ENCODE peak calls at places on chromosomes 6 and 20, in four cellular contexts. Y, K, I and H are unnamed samples. For H3K4me1, the result is how much of the 10 kb centered on the place peaks cover.

GRCh38 chr6:166474721-166475565 is 92.2 kb upstream of the MPC1 start:
- DNase-seq in I (no peak), Y (no peak), K (no peak), H (no peak)

GRCh38 chr6:15663057-15663638 is 320 bp upstream of the DTNBP1 start:
- DNase-seq in I (no peak), K (no peak), Y (no peak), H (peak)

GRCh38 chr6:28673800-28674671 is 148.4 kb downstream of the GPX5 start:
- DNase-seq in K (no peak), I (no peak), Y (no peak), H (no peak)

GRCh38 chr6:39063520-39063919 is 14.9 kb downstream of the GLP1R start:
- DNase-seq in I (no peak), Y (no peak), K (no peak), H (no peak)

GRCh38 chr6:131116755-131117360 is 18.4 kb upstream of the AKAP7 start:
- DNase-seq in I (no peak), K (no peak), Y (no peak), H (no peak)

GRCh38 chr6:159086033-159086618 is 41.3 kb upstream of the TAGAP start:
- DNase-seq in I (no peak), K (no peak), Y (no peak), H (no peak)

GRCh38 chr20:41234546-41234945 is 83.0 kb downstream of the ZHX3 start:
- DNase-seq in I (no peak), K (no peak), Y (no peak), H (no peak)

GRCh38 chr6:169857343-169858292 is 106.2 kb downstream of the ERMARD start:
- DNase-seq in I (no peak), K (no peak), Y (peak), H (no peak)

GRCh38 chr6:126905917-126906316 is 212.6 kb upstream of the RSPO3 start:
- DNase-seq in Y (no peak), I (no peak), K (no peak), H (no peak)

GRCh38 chr20:49323622-49324238 is 45.9 kb upstream of the ZNFX1 start:
- DNase-seq in Y (no peak), I (no peak), K (no peak), H (peak)

GRCh38 chr20:17898548-17898994 is 70.0 kb downstream of the SNX5 start:
- DNase-seq in Y (peak), I (peak), K (peak), H (peak)

GRCh38 chr20:62210496-62210855 is 9.6 kb downstream of the HRH3 start:
- DNase-seq in Y (no peak), I (no peak), K (no peak), H (no peak)

GRCh38 chr6:137845460-137845859 is 21.6 kb upstream of the TNFAIP3 start:
- DNase-seq in Y (no peak), I (no peak), K (no peak), H (no peak)

GRCh38 chr6:11750682-11751081 is 27.9 kb downstream of the ADTRP start:
- DNase-seq in K (no peak), Y (no peak), I (no peak), H (no peak)

GRCh38 chr20:49687595-49688567 is 25.8 kb downstream of the B4GALT5 start:
- DNase-seq in I (no peak), Y (no peak), K (no peak), H (no peak)

GRCh38 chr6:152750694-152751093 is at the start of gene VIP:
- DNase-seq in Y (no peak), I (no peak), K (no peak), H (no peak)

DNA sequence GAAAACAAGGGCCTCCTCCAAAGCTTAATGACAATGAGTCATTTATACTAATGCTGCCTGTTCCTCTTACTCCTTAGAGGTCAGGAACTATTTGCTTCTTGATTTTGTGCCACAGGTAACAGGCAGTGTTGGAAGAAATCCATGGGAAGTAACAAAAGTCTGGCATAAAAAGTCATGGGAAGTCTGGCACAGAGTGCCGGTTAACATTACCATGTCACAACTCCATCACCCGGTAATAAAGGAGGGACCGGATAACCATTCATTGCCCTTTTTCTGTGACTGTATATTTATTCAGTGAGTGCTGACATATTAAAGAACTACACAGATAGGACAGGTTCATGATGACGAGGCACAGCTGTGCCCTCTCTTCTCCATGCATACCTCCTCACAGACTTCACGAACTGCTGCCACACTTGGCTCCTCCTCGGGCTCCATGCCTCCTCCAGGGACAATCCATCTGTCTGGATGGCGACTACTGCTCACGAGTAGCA is 50.9 kb downstream of the NUDT3 start:
- DNase-seq in K (no peak), Y (no peak), I (no peak), H (no peak)
- H3K27ac ChIP-seq in K (no peak), Y (peak), I (no peak), H (no peak)

GRCh38 chr6:44004625-44005506 is 122.4 kb downstream of the MRPL14 start:
- DNase-seq in I (no peak), K (no peak), Y (no peak), H (no peak)

GRCh38 chr6:44004136-44004535 is 123.1 kb downstream of the MRPL14 start:
- DNase-seq in Y (no peak), K (no peak), I (no peak), H (no peak)

GRCh38 chr6:44006123-44006871 is 121.0 kb downstream of the MRPL14 start:
- DNase-seq in K (no peak), I (no peak), Y (no peak), H (no peak)

GRCh38 chr6:44006872-44007303 is 120.4 kb downstream of the MRPL14 start:
- DNase-seq in I (no peak), K (no peak), Y (no peak), H (no peak)

DNA sequence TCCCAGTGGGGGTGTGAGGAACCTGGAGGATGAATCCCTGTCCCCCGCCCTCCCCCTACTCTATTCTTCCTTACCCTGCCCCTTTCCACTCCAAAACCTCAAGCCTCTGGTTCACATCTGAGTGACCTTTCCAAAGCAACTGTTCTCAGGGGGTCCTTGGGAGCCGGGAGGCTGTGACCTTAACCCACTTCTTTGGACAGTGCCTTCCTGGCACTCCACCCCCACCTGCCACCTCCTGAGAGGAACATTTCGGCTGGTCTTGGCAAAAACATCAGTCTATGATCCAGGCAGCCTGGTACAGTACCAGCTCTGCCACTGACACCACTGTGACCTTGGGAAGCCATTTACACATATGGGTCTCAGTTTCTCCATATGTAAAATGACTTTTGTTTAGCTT is 121.7 kb downstream of the MRPL14 start:
- DNase-seq in I (no peak), K (no peak), Y (no peak), H (no peak)
- H3K4me3 ChIP-seq in I (no peak), K (no peak), Y (no peak), H (no peak)

GRCh38 chr20:33826270-33826897 is 15.2 kb downstream of the CHMP4B start:
- DNase-seq in K (peak), I (no peak), Y (no peak), H (no peak)

GRCh38 chr20:33824852-33825251 is 13.7 kb downstream of the CHMP4B start:
- DNase-seq in Y (no peak), I (no peak), K (no peak), H (no peak)

GRCh38 chr20:33827109-33827508 is 16.0 kb downstream of the CHMP4B start:
- DNase-seq in K (no peak), I (no peak), Y (no peak), H (no peak)

GRCh38 chr20:33827629-33828325 is 16.6 kb downstream of the CHMP4B start:
- DNase-seq in I (no peak), K (no peak), Y (no peak), H (no peak)

GRCh38 chr20:33825340-33826269 is 14.5 kb downstream of the CHMP4B start:
- DNase-seq in I (no peak), Y (no peak), K (no peak), H (no peak)
- H3K4me1 ChIP-seq in I (under half), Y (under half), K (half or more), H (under half)

GRCh38 chr6:72554761-72555221 is 67.1 kb upstream of the KCNQ5 start:
- DNase-seq in Y (no peak), K (no peak), I (no peak), H (no peak)

GRCh38 chr6:72552938-72553337 is 68.9 kb upstream of the KCNQ5 start:
- DNase-seq in I (no peak), K (no peak), Y (no peak), H (no peak)

GRCh38 chr6:72551470-72551869 is 70.4 kb upstream of the KCNQ5 start:
- DNase-seq in Y (no peak), I (no peak), K (peak), H (no peak)

GRCh38 chr6:72553531-72554202 is 68.2 kb upstream of the KCNQ5 start:
- DNase-seq in K (no peak), I (no peak), Y (no peak), H (no peak)

GRCh38 chr6:72554203-72554564 is 67.7 kb upstream of the KCNQ5 start:
- DNase-seq in I (no peak), Y (no peak), K (no peak), H (no peak)
- H3K27ac ChIP-seq in I (no peak), Y (no peak), K (no peak), H (no peak)

GRCh38 chr20:32888636-32889035 is 29.9 kb downstream of the EFCAB8 start:
- DNase-seq in K (peak), I (no peak), Y (no peak), H (no peak)

GRCh38 chr20:32891491-32891890 is 32.8 kb downstream of the EFCAB8 start:
- DNase-seq in I (no peak), K (no peak), Y (no peak), H (no peak)

GRCh38 chr20:32885201-32885600 is 26.5 kb downstream of the EFCAB8 start:
- DNase-seq in Y (no peak), I (no peak), K (no peak), H (no peak)

GRCh38 chr20:32885952-32886351 is 27.2 kb downstream of the EFCAB8 start:
- DNase-seq in I (no peak), K (no peak), Y (no peak), H (no peak)

DNA sequence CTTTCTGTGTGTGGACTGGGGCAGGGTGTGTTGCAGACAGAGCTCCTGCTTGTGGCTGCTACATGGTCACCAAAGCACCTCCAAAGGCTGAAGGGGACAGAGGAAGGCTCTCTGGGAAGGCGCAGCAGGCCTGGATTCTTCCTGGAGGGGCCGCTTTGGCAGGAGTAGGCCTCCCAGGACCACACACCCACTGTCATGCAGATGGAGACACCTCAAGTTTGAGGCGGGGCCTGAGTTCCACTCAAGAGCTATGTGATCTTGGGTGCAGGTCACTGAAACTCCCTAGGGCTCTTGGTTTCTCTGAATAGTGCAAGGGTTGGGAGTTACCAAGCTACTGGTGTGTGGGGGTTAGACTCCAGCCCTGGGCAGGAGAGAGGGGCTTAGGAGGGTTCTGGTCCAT is 27.9 kb downstream of the EFCAB8 start:
- DNase-seq in I (no peak), K (no peak), Y (no peak), H (no peak)
- H3K4me3 ChIP-seq in I (no peak), K (no peak), Y (no peak), H (no peak)

GRCh38 chr6:14121936-14122344 is 4.4 kb downstream of the CD83 start:
- DNase-seq in K (peak), I (no peak), Y (no peak), H (no peak)

GRCh38 chr6:14118444-14118843 is 872 bp downstream of the CD83 start:
- DNase-seq in K (no peak), Y (no peak), I (no peak), H (no peak)

GRCh38 chr6:14120556-14120955 is 3.0 kb downstream of the CD83 start:
- DNase-seq in Y (no peak), K (no peak), I (no peak), H (no peak)

GRCh38 chr6:14118091-14118439 is 493 bp downstream of the CD83 start:
- DNase-seq in I (no peak), Y (no peak), K (no peak), H (no peak)

GRCh38 chr6:14119764-14120163 is 2.2 kb downstream of the CD83 start:
- DNase-seq in I (no peak), Y (no peak), K (no peak), H (no peak)
- H3K4me1 ChIP-seq in I (under half), Y (under half), K (under half), H (under half)

GRCh38 chr6:113495521-113495920 is 361.6 kb upstream of the MARCKS start:
- DNase-seq in K (no peak), I (no peak), Y (no peak), H (no peak)

GRCh38 chr6:113490356-113490755 is 366.8 kb upstream of the MARCKS start:
- DNase-seq in Y (no peak), K (no peak), I (no peak), H (no peak)

GRCh38 chr6:113489946-113490345 is 367.2 kb upstream of the MARCKS start:
- DNase-seq in I (no peak), Y (no peak), K (no peak), H (no peak)

GRCh38 chr6:113496157-113496556 is 361.0 kb upstream of the MARCKS start:
- DNase-seq in Y (no peak), K (no peak), I (no peak), H (no peak)

GRCh38 chr6:113493991-113494390 is 363.2 kb upstream of the MARCKS start:
- DNase-seq in K (no peak), Y (no peak), I (no peak), H (no peak)
- H3K27ac ChIP-seq in K (no peak), Y (no peak), I (no peak), H (no peak)

DNA sequence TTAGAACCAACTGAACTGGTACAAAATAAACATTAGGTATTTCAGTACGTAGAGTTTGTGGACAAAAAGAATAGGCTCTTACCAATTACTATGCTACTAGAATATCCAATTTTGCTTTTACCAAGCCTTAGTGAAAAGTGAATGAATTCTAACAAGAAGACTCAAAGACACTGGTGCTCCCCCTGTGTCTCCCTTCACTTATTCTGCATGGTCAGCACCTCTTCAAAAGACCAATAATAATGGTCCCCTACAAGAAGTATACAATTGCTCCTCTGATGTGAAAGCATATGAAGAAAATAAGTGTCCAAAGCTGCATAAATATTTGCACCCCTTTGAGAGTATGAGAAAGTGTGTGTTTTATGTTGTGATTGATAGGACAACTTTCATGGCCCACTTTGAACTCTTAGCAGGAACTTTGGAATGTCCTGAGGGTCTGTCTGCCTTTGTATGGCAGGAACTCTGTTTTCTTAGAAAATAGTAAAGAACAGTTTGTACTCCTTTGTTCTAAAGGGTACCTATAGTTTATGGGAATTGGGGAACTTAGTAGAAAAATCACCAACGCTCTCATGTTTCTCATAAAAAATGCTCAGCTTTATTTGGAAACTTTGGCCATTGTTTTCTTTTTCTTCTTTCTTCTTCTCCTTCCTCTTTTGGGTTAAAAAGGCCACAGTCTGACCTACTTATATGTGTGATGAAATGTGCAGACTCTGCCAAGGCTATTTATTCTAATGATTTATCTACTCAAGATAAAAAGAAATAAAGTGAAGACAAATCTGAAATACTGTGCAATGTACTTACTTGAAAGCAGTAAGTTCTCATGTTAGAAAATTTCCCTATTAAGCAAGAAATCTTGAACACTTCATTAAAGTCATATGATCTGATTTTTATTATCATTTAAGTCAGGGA is 352.5 kb downstream of the LAMA2 start:
- DNase-seq in I (no peak), K (no peak), Y (no peak), H (no peak)
- H3K4me3 ChIP-seq in I (no peak), K (no peak), Y (no peak), H (no peak)